ENCODE peak calls at places on chromosomes 1 and 21, in nine cellular contexts. One of them, this sample, is unnamed.

GRCh38 chr1:29339176-29339575 is 102.9 kb downstream of the PTPRU start:
- DNase-seq in tibial nerve: no peak
- DNase-seq in NCI-H510A treated with DMSO at 0.1 percent for 48 hours: no peak
- DNase-seq in stimulated activated CD4-positive, alpha-beta T cell treated with anti-CD3 and anti-CD28 coated beads, Interleukin-2, amount 100 ng/mL, for 24 hours: no peak
- DNase-seq in stimulated activated effector memory CD8-positive, alpha-beta T cell treated with anti-CD3 and anti-CD28 coated beads, Interleukin-12 subunit alpha, Interleukin-12 subunit beta, amount 100 ng/mL, for 72 hours: no peak
- DNase-seq in CD8-positive, alpha-beta T cell: no peak
- DNase-seq in epithelial cell of esophagus: peak
- DNase-seq in hypothalamus: no peak
- DNase-seq in activated CD4-positive, alpha-beta memory T cell treated with anti-CD3 and anti-CD28 coated beads, Interleukin-2, amount 10 ng/mL, durations not matched to agents 7 days and 5 days: no peak
- DNase-seq in this sample: no peak

GRCh38 chr1:169089776-169090175 is 16.7 kb upstream of the ATP1B1 start:
- DNase-seq in tibial nerve: no peak
- DNase-seq in NCI-H510A treated with DMSO at 0.1 percent for 48 hours: no peak
- DNase-seq in stimulated activated CD4-positive, alpha-beta T cell treated with anti-CD3 and anti-CD28 coated beads, Interleukin-2, amount 100 ng/mL, for 24 hours: no peak
- DNase-seq in stimulated activated effector memory CD8-positive, alpha-beta T cell treated with anti-CD3 and anti-CD28 coated beads, Interleukin-12 subunit alpha, Interleukin-12 subunit beta, amount 100 ng/mL, for 72 hours: no peak
- DNase-seq in CD8-positive, alpha-beta T cell: no peak
- DNase-seq in epithelial cell of esophagus: no peak
- DNase-seq in hypothalamus: no peak
- DNase-seq in activated CD4-positive, alpha-beta memory T cell treated with anti-CD3 and anti-CD28 coated beads, Interleukin-2, amount 10 ng/mL, durations not matched to agents 7 days and 5 days: no peak
- DNase-seq in this sample: no peak

GRCh38 chr1:94334156-94334555 is 84.0 kb upstream of the ABCD3 start:
- DNase-seq in tibial nerve: no peak
- DNase-seq in NCI-H510A treated with DMSO at 0.1 percent for 48 hours: no peak
- DNase-seq in stimulated activated CD4-positive, alpha-beta T cell treated with anti-CD3 and anti-CD28 coated beads, Interleukin-2, amount 100 ng/mL, for 24 hours: no peak
- DNase-seq in stimulated activated effector memory CD8-positive, alpha-beta T cell treated with anti-CD3 and anti-CD28 coated beads, Interleukin-12 subunit alpha, Interleukin-12 subunit beta, amount 100 ng/mL, for 72 hours: no peak
- DNase-seq in CD8-positive, alpha-beta T cell: no peak
- DNase-seq in epithelial cell of esophagus: no peak
- DNase-seq in hypothalamus: no peak
- DNase-seq in activated CD4-positive, alpha-beta memory T cell treated with anti-CD3 and anti-CD28 coated beads, Interleukin-2, amount 10 ng/mL, durations not matched to agents 7 days and 5 days: no peak
- DNase-seq in this sample: no peak

GRCh38 chr1:51535006-51535592 is 16.0 kb upstream of the EPS15 start:
- DNase-seq in tibial nerve: peak
- DNase-seq in NCI-H510A treated with DMSO at 0.1 percent for 48 hours: peak
- DNase-seq in stimulated activated CD4-positive, alpha-beta T cell treated with anti-CD3 and anti-CD28 coated beads, Interleukin-2, amount 100 ng/mL, for 24 hours: no peak
- DNase-seq in stimulated activated effector memory CD8-positive, alpha-beta T cell treated with anti-CD3 and anti-CD28 coated beads, Interleukin-12 subunit alpha, Interleukin-12 subunit beta, amount 100 ng/mL, for 72 hours: no peak
- DNase-seq in CD8-positive, alpha-beta T cell: peak
- DNase-seq in epithelial cell of esophagus: peak
- DNase-seq in hypothalamus: peak
- DNase-seq in activated CD4-positive, alpha-beta memory T cell treated with anti-CD3 and anti-CD28 coated beads, Interleukin-2, amount 10 ng/mL, durations not matched to agents 7 days and 5 days: peak
- DNase-seq in this sample: no peak

GRCh38 chr1:94622757-94623156 is 81.2 kb upstream of the F3 start:
- DNase-seq in tibial nerve: no peak
- DNase-seq in NCI-H510A treated with DMSO at 0.1 percent for 48 hours: no peak
- DNase-seq in stimulated activated CD4-positive, alpha-beta T cell treated with anti-CD3 and anti-CD28 coated beads, Interleukin-2, amount 100 ng/mL, for 24 hours: no peak
- DNase-seq in stimulated activated effector memory CD8-positive, alpha-beta T cell treated with anti-CD3 and anti-CD28 coated beads, Interleukin-12 subunit alpha, Interleukin-12 subunit beta, amount 100 ng/mL, for 72 hours: no peak
- DNase-seq in CD8-positive, alpha-beta T cell: no peak
- DNase-seq in epithelial cell of esophagus: peak
- DNase-seq in hypothalamus: no peak
- DNase-seq in activated CD4-positive, alpha-beta memory T cell treated with anti-CD3 and anti-CD28 coated beads, Interleukin-2, amount 10 ng/mL, durations not matched to agents 7 days and 5 days: no peak
- DNase-seq in this sample: no peak

GRCh38 chr1:234386122-234386521 is 12.9 kb downstream of the COA6 start:
- DNase-seq in tibial nerve: no peak
- DNase-seq in NCI-H510A treated with DMSO at 0.1 percent for 48 hours: no peak
- DNase-seq in stimulated activated CD4-positive, alpha-beta T cell treated with anti-CD3 and anti-CD28 coated beads, Interleukin-2, amount 100 ng/mL, for 24 hours: no peak
- DNase-seq in stimulated activated effector memory CD8-positive, alpha-beta T cell treated with anti-CD3 and anti-CD28 coated beads, Interleukin-12 subunit alpha, Interleukin-12 subunit beta, amount 100 ng/mL, for 72 hours: no peak
- DNase-seq in CD8-positive, alpha-beta T cell: no peak
- DNase-seq in epithelial cell of esophagus: no peak
- DNase-seq in hypothalamus: no peak
- DNase-seq in activated CD4-positive, alpha-beta memory T cell treated with anti-CD3 and anti-CD28 coated beads, Interleukin-2, amount 10 ng/mL, durations not matched to agents 7 days and 5 days: no peak
- DNase-seq in this sample: no peak

GRCh38 chr1:241817331-241817792 is 30.6 kb upstream of the EXO1 start:
- DNase-seq in tibial nerve: no peak
- DNase-seq in NCI-H510A treated with DMSO at 0.1 percent for 48 hours: no peak
- DNase-seq in stimulated activated CD4-positive, alpha-beta T cell treated with anti-CD3 and anti-CD28 coated beads, Interleukin-2, amount 100 ng/mL, for 24 hours: no peak
- DNase-seq in stimulated activated effector memory CD8-positive, alpha-beta T cell treated with anti-CD3 and anti-CD28 coated beads, Interleukin-12 subunit alpha, Interleukin-12 subunit beta, amount 100 ng/mL, for 72 hours: no peak
- DNase-seq in CD8-positive, alpha-beta T cell: no peak
- DNase-seq in epithelial cell of esophagus: peak
- DNase-seq in hypothalamus: no peak
- DNase-seq in activated CD4-positive, alpha-beta memory T cell treated with anti-CD3 and anti-CD28 coated beads, Interleukin-2, amount 10 ng/mL, durations not matched to agents 7 days and 5 days: no peak
- DNase-seq in this sample: no peak

GRCh38 chr1:92515796-92516201 is 29.1 kb upstream of the GFI1 start:
- DNase-seq in tibial nerve: no peak
- DNase-seq in NCI-H510A treated with DMSO at 0.1 percent for 48 hours: no peak
- DNase-seq in stimulated activated CD4-positive, alpha-beta T cell treated with anti-CD3 and anti-CD28 coated beads, Interleukin-2, amount 100 ng/mL, for 24 hours: no peak
- DNase-seq in stimulated activated effector memory CD8-positive, alpha-beta T cell treated with anti-CD3 and anti-CD28 coated beads, Interleukin-12 subunit alpha, Interleukin-12 subunit beta, amount 100 ng/mL, for 72 hours: no peak
- DNase-seq in CD8-positive, alpha-beta T cell: no peak
- DNase-seq in epithelial cell of esophagus: no peak
- DNase-seq in hypothalamus: no peak
- DNase-seq in activated CD4-positive, alpha-beta memory T cell treated with anti-CD3 and anti-CD28 coated beads, Interleukin-2, amount 10 ng/mL, durations not matched to agents 7 days and 5 days: no peak
- DNase-seq in this sample: no peak

GRCh38 chr1:158087320-158087927 is 93.3 kb upstream of the CD1D start:
- DNase-seq in tibial nerve: peak
- DNase-seq in NCI-H510A treated with DMSO at 0.1 percent for 48 hours: peak
- DNase-seq in stimulated activated CD4-positive, alpha-beta T cell treated with anti-CD3 and anti-CD28 coated beads, Interleukin-2, amount 100 ng/mL, for 24 hours: peak
- DNase-seq in stimulated activated effector memory CD8-positive, alpha-beta T cell treated with anti-CD3 and anti-CD28 coated beads, Interleukin-12 subunit alpha, Interleukin-12 subunit beta, amount 100 ng/mL, for 72 hours: peak
- DNase-seq in CD8-positive, alpha-beta T cell: no peak
- DNase-seq in epithelial cell of esophagus: peak
- DNase-seq in hypothalamus: no peak
- DNase-seq in activated CD4-positive, alpha-beta memory T cell treated with anti-CD3 and anti-CD28 coated beads, Interleukin-2, amount 10 ng/mL, durations not matched to agents 7 days and 5 days: peak
- DNase-seq in this sample: peak

GRCh38 chr1:159040206-159040605 is 30.5 kb downstream of the IFI16 start:
- DNase-seq in tibial nerve: no peak
- DNase-seq in NCI-H510A treated with DMSO at 0.1 percent for 48 hours: no peak
- DNase-seq in stimulated activated CD4-positive, alpha-beta T cell treated with anti-CD3 and anti-CD28 coated beads, Interleukin-2, amount 100 ng/mL, for 24 hours: no peak
- DNase-seq in stimulated activated effector memory CD8-positive, alpha-beta T cell treated with anti-CD3 and anti-CD28 coated beads, Interleukin-12 subunit alpha, Interleukin-12 subunit beta, amount 100 ng/mL, for 72 hours: no peak
- DNase-seq in CD8-positive, alpha-beta T cell: no peak
- DNase-seq in epithelial cell of esophagus: no peak
- DNase-seq in hypothalamus: no peak
- DNase-seq in activated CD4-positive, alpha-beta memory T cell treated with anti-CD3 and anti-CD28 coated beads, Interleukin-2, amount 10 ng/mL, durations not matched to agents 7 days and 5 days: no peak
- DNase-seq in this sample: no peak

GRCh38 chr1:72282271-72282656 is at the start of gene NEGR1:
- DNase-seq in tibial nerve: peak
- DNase-seq in NCI-H510A treated with DMSO at 0.1 percent for 48 hours: peak
- DNase-seq in stimulated activated CD4-positive, alpha-beta T cell treated with anti-CD3 and anti-CD28 coated beads, Interleukin-2, amount 100 ng/mL, for 24 hours: peak
- DNase-seq in stimulated activated effector memory CD8-positive, alpha-beta T cell treated with anti-CD3 and anti-CD28 coated beads, Interleukin-12 subunit alpha, Interleukin-12 subunit beta, amount 100 ng/mL, for 72 hours: no peak
- DNase-seq in CD8-positive, alpha-beta T cell: peak
- DNase-seq in epithelial cell of esophagus: peak
- DNase-seq in hypothalamus: peak
- DNase-seq in activated CD4-positive, alpha-beta memory T cell treated with anti-CD3 and anti-CD28 coated beads, Interleukin-2, amount 10 ng/mL, durations not matched to agents 7 days and 5 days: no peak
- DNase-seq in this sample: peak

GRCh38 chr1:89199515-89199914 is 773 bp upstream of the GBP4 start:
- DNase-seq in tibial nerve: no peak
- DNase-seq in NCI-H510A treated with DMSO at 0.1 percent for 48 hours: no peak
- DNase-seq in stimulated activated CD4-positive, alpha-beta T cell treated with anti-CD3 and anti-CD28 coated beads, Interleukin-2, amount 100 ng/mL, for 24 hours: no peak
- DNase-seq in stimulated activated effector memory CD8-positive, alpha-beta T cell treated with anti-CD3 and anti-CD28 coated beads, Interleukin-12 subunit alpha, Interleukin-12 subunit beta, amount 100 ng/mL, for 72 hours: no peak
- DNase-seq in CD8-positive, alpha-beta T cell: no peak
- DNase-seq in epithelial cell of esophagus: no peak
- DNase-seq in hypothalamus: no peak
- DNase-seq in activated CD4-positive, alpha-beta memory T cell treated with anti-CD3 and anti-CD28 coated beads, Interleukin-2, amount 10 ng/mL, durations not matched to agents 7 days and 5 days: no peak
- DNase-seq in this sample: no peak

GRCh38 chr1:101276818-101277217 is 40.0 kb downstream of the S1PR1 start:
- DNase-seq in tibial nerve: no peak
- DNase-seq in NCI-H510A treated with DMSO at 0.1 percent for 48 hours: no peak
- DNase-seq in stimulated activated CD4-positive, alpha-beta T cell treated with anti-CD3 and anti-CD28 coated beads, Interleukin-2, amount 100 ng/mL, for 24 hours: no peak
- DNase-seq in stimulated activated effector memory CD8-positive, alpha-beta T cell treated with anti-CD3 and anti-CD28 coated beads, Interleukin-12 subunit alpha, Interleukin-12 subunit beta, amount 100 ng/mL, for 72 hours: no peak
- DNase-seq in CD8-positive, alpha-beta T cell: no peak
- DNase-seq in epithelial cell of esophagus: no peak
- DNase-seq in hypothalamus: no peak
- DNase-seq in activated CD4-positive, alpha-beta memory T cell treated with anti-CD3 and anti-CD28 coated beads, Interleukin-2, amount 10 ng/mL, durations not matched to agents 7 days and 5 days: no peak
- DNase-seq in this sample: no peak

GRCh38 chr1:246597340-246597739 is 31.1 kb downstream of the CNST start:
- DNase-seq in tibial nerve: no peak
- DNase-seq in NCI-H510A treated with DMSO at 0.1 percent for 48 hours: no peak
- DNase-seq in stimulated activated CD4-positive, alpha-beta T cell treated with anti-CD3 and anti-CD28 coated beads, Interleukin-2, amount 100 ng/mL, for 24 hours: no peak
- DNase-seq in stimulated activated effector memory CD8-positive, alpha-beta T cell treated with anti-CD3 and anti-CD28 coated beads, Interleukin-12 subunit alpha, Interleukin-12 subunit beta, amount 100 ng/mL, for 72 hours: no peak
- DNase-seq in CD8-positive, alpha-beta T cell: no peak
- DNase-seq in epithelial cell of esophagus: peak
- DNase-seq in hypothalamus: no peak
- DNase-seq in activated CD4-positive, alpha-beta memory T cell treated with anti-CD3 and anti-CD28 coated beads, Interleukin-2, amount 10 ng/mL, durations not matched to agents 7 days and 5 days: no peak
- DNase-seq in this sample: no peak

GRCh38 chr1:41983451-41983850 is 64.7 kb upstream of the HIVEP3 start:
- DNase-seq in tibial nerve: no peak
- DNase-seq in NCI-H510A treated with DMSO at 0.1 percent for 48 hours: no peak
- DNase-seq in stimulated activated CD4-positive, alpha-beta T cell treated with anti-CD3 and anti-CD28 coated beads, Interleukin-2, amount 100 ng/mL, for 24 hours: no peak
- DNase-seq in stimulated activated effector memory CD8-positive, alpha-beta T cell treated with anti-CD3 and anti-CD28 coated beads, Interleukin-12 subunit alpha, Interleukin-12 subunit beta, amount 100 ng/mL, for 72 hours: no peak
- DNase-seq in CD8-positive, alpha-beta T cell: no peak
- DNase-seq in epithelial cell of esophagus: peak
- DNase-seq in hypothalamus: no peak
- DNase-seq in activated CD4-positive, alpha-beta memory T cell treated with anti-CD3 and anti-CD28 coated beads, Interleukin-2, amount 10 ng/mL, durations not matched to agents 7 days and 5 days: no peak
- DNase-seq in this sample: no peak

GRCh38 chr1:154751690-154752089 is 118.4 kb downstream of the KCNN3 start:
- DNase-seq in tibial nerve: no peak
- DNase-seq in NCI-H510A treated with DMSO at 0.1 percent for 48 hours: peak
- DNase-seq in stimulated activated CD4-positive, alpha-beta T cell treated with anti-CD3 and anti-CD28 coated beads, Interleukin-2, amount 100 ng/mL, for 24 hours: no peak
- DNase-seq in stimulated activated effector memory CD8-positive, alpha-beta T cell treated with anti-CD3 and anti-CD28 coated beads, Interleukin-12 subunit alpha, Interleukin-12 subunit beta, amount 100 ng/mL, for 72 hours: no peak
- DNase-seq in CD8-positive, alpha-beta T cell: no peak
- DNase-seq in epithelial cell of esophagus: no peak
- DNase-seq in hypothalamus: peak
- DNase-seq in activated CD4-positive, alpha-beta memory T cell treated with anti-CD3 and anti-CD28 coated beads, Interleukin-2, amount 10 ng/mL, durations not matched to agents 7 days and 5 days: no peak
- DNase-seq in this sample: peak

GRCh38 chr1:36516372-36517018 is 33.8 kb upstream of the CSF3R start:
- DNase-seq in tibial nerve: no peak
- DNase-seq in NCI-H510A treated with DMSO at 0.1 percent for 48 hours: peak
- DNase-seq in stimulated activated CD4-positive, alpha-beta T cell treated with anti-CD3 and anti-CD28 coated beads, Interleukin-2, amount 100 ng/mL, for 24 hours: peak
- DNase-seq in stimulated activated effector memory CD8-positive, alpha-beta T cell treated with anti-CD3 and anti-CD28 coated beads, Interleukin-12 subunit alpha, Interleukin-12 subunit beta, amount 100 ng/mL, for 72 hours: peak
- DNase-seq in CD8-positive, alpha-beta T cell: peak
- DNase-seq in epithelial cell of esophagus: peak
- DNase-seq in hypothalamus: peak
- DNase-seq in activated CD4-positive, alpha-beta memory T cell treated with anti-CD3 and anti-CD28 coated beads, Interleukin-2, amount 10 ng/mL, durations not matched to agents 7 days and 5 days: peak
- DNase-seq in this sample: no peak

GRCh38 chr21:43752758-43753438 is 23.2 kb downstream of the CSTB start:
- DNase-seq in tibial nerve: no peak
- DNase-seq in NCI-H510A treated with DMSO at 0.1 percent for 48 hours: no peak
- DNase-seq in stimulated activated CD4-positive, alpha-beta T cell treated with anti-CD3 and anti-CD28 coated beads, Interleukin-2, amount 100 ng/mL, for 24 hours: no peak
- DNase-seq in stimulated activated effector memory CD8-positive, alpha-beta T cell treated with anti-CD3 and anti-CD28 coated beads, Interleukin-12 subunit alpha, Interleukin-12 subunit beta, amount 100 ng/mL, for 72 hours: no peak
- DNase-seq in CD8-positive, alpha-beta T cell: no peak
- DNase-seq in epithelial cell of esophagus: no peak
- DNase-seq in hypothalamus: no peak
- DNase-seq in activated CD4-positive, alpha-beta memory T cell treated with anti-CD3 and anti-CD28 coated beads, Interleukin-2, amount 10 ng/mL, durations not matched to agents 7 days and 5 days: no peak
- DNase-seq in this sample: no peak

GRCh38 chr1:113168946-113169345 is 95.9 kb downstream of the LRIG2 start:
- DNase-seq in tibial nerve: no peak
- DNase-seq in NCI-H510A treated with DMSO at 0.1 percent for 48 hours: no peak
- DNase-seq in stimulated activated CD4-positive, alpha-beta T cell treated with anti-CD3 and anti-CD28 coated beads, Interleukin-2, amount 100 ng/mL, for 24 hours: no peak
- DNase-seq in stimulated activated effector memory CD8-positive, alpha-beta T cell treated with anti-CD3 and anti-CD28 coated beads, Interleukin-12 subunit alpha, Interleukin-12 subunit beta, amount 100 ng/mL, for 72 hours: no peak
- DNase-seq in CD8-positive, alpha-beta T cell: no peak
- DNase-seq in epithelial cell of esophagus: no peak
- DNase-seq in hypothalamus: no peak
- DNase-seq in activated CD4-positive, alpha-beta memory T cell treated with anti-CD3 and anti-CD28 coated beads, Interleukin-2, amount 10 ng/mL, durations not matched to agents 7 days and 5 days: no peak
- DNase-seq in this sample: no peak

GRCh38 chr1:237220243-237220642 is 178.3 kb downstream of the RYR2 start:
- DNase-seq in tibial nerve: no peak
- DNase-seq in NCI-H510A treated with DMSO at 0.1 percent for 48 hours: no peak
- DNase-seq in stimulated activated CD4-positive, alpha-beta T cell treated with anti-CD3 and anti-CD28 coated beads, Interleukin-2, amount 100 ng/mL, for 24 hours: no peak
- DNase-seq in stimulated activated effector memory CD8-positive, alpha-beta T cell treated with anti-CD3 and anti-CD28 coated beads, Interleukin-12 subunit alpha, Interleukin-12 subunit beta, amount 100 ng/mL, for 72 hours: no peak
- DNase-seq in CD8-positive, alpha-beta T cell: no peak
- DNase-seq in epithelial cell of esophagus: no peak
- DNase-seq in hypothalamus: no peak
- DNase-seq in activated CD4-positive, alpha-beta memory T cell treated with anti-CD3 and anti-CD28 coated beads, Interleukin-2, amount 10 ng/mL, durations not matched to agents 7 days and 5 days: no peak
- DNase-seq in this sample: no peak

This sample was measured in amygdala.